ENCODE peak calls at places on chromosomes 16 and 17, in six cellular contexts. Y, F, G, O, T and D are unnamed samples.

GRCh38 chr17:46742539-46743270 is 75.8 kb downstream of the WNT3 start:
- DNase-seq in Y (no peak), F (no peak), G (peak; percentile 84), O (no peak), T (peak; percentile 88), D (no peak)

GRCh38 chr17:2708585-2709172 is 2.9 kb downstream of the CLUH start:
- DNase-seq in Y (no peak), F (no peak), G (no peak), O (no peak), T (no peak), D (no peak)

GRCh38 chr17:44911133-44912001 is 3.9 kb downstream of the GFAP start:
- DNase-seq in Y (no peak), T (peak; percentile 84), G (peak; percentile 87), F (peak; percentile 73), O (peak; percentile 72), D (peak; percentile 88)

GRCh38 chr17:42340691-42341127 is 47.5 kb downstream of the STAT3 start:
- DNase-seq in O (no peak), Y (no peak), T (no peak), G (no peak), F (no peak), D (no peak)

GRCh38 chr17:9298776-9299295 is 276.8 kb downstream of the STX8 start:
- DNase-seq in T (no peak), F (no peak), G (no peak), Y (no peak), O (no peak), D (no peak)

GRCh38 chr16:87780385-87780989 is 14.7 kb upstream of the KLHDC4 start:
- DNase-seq in F (peak; percentile 34), O (peak; percentile 49), G (no peak), T (peak; percentile 67), Y (no peak), D (peak; percentile 69)

GRCh38 chr16:90044111-90044551 is 24.9 kb upstream of the DBNDD1 start:
- DNase-seq in Y (no peak), O (peak; percentile 74), G (peak; percentile 54), T (peak; percentile 41), F (peak; percentile 59), D (peak; percentile 72)

GRCh38 chr17:47277921-47278320 is 24.3 kb downstream of the ITGB3 start:
- DNase-seq in F (no peak), Y (no peak), G (no peak), O (no peak), T (no peak), D (no peak)

GRCh38 chr17:66814570-66814969 is 20.3 kb upstream of the CACNG5 start:
- DNase-seq in Y (no peak), T (no peak), G (no peak), O (no peak), F (no peak), D (no peak)

GRCh38 chr16:12750554-12750918 is 53.2 kb downstream of the CPPED1 start:
- DNase-seq in Y (no peak), O (no peak), F (no peak), T (no peak), G (no peak), D (no peak)

GRCh38 chr16:28313587-28313986 is 21.3 kb downstream of the SBK1 start:
- DNase-seq in F (no peak), G (no peak), O (no peak), T (no peak), Y (no peak), D (no peak)

GRCh38 chr16:68370921-68371651 is 60.3 kb downstream of the PRMT7 start:
- DNase-seq in G (no peak), F (no peak), Y (no peak), O (no peak), T (no peak), D (peak; percentile 82)

GRCh38 chr16:63287411-63287810 is 1251.2 kb upstream of the CDH8 start:
- DNase-seq in O (no peak), Y (no peak), G (no peak), F (no peak), T (no peak), D (no peak)

GRCh38 chr16:75860654-75861053 is 134.4 kb upstream of the CPHXL start:
- DNase-seq in O (no peak), T (peak; percentile 3), G (no peak), Y (no peak), F (no peak), D (no peak)

GRCh38 chr17:4968916-4969550 is 1.4 kb upstream of the SPAG7 start:
- DNase-seq in G (peak; percentile 49), F (no peak), Y (no peak), O (no peak), T (peak; percentile 45), D (no peak)

GRCh38 chr17:68514809-68515208 is 2.6 kb downstream of the PRKAR1A start:
- DNase-seq in F (no peak), Y (no peak), T (no peak), G (peak; percentile 20), O (no peak), D (no peak)

GRCh38 chr16:87918314-87918713 is 18.0 kb downstream of the CA5A start:
- DNase-seq in F (no peak), T (no peak), O (no peak), G (no peak), Y (no peak), D (no peak)

GRCh38 chr17:70313031-70313430 is 143.7 kb downstream of the KCNJ2 start:
- DNase-seq in Y (no peak), T (no peak), G (no peak), O (no peak), F (no peak), D (no peak)

GRCh38 chr16:73912850-73913249 is 383.8 kb upstream of the PSMD7 start:
- DNase-seq in T (no peak), G (no peak), O (no peak), Y (no peak), F (no peak), D (no peak)

GRCh38 chr17:40310882-40311391 is 2.0 kb downstream of the RARA start:
- DNase-seq in F (no peak), T (no peak), G (no peak), Y (no peak), O (no peak), D (no peak)
- TF ChIP-seq EP300 in F (no peak), T (no peak), G (no peak), Y (no peak), O (no peak), D (no peak)

DNA sequence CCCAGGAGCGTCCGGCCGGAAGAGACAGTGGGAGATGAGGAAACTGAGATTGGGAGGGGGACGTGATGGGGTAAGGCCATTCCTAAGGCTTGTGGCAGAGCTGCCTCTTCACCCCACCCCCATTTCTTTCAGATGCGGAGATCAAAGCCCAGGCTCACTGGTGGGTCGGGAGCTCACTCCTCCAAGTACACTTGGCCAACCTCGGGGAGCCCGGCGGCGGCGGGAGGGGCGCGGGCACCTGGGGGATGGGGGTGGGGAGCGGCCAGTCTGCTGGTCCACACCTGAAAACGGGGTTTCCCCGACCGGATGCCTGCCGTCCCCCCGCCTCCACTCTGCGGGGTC is 17.7 kb upstream of the CBX8 start:
- DNase-seq in F (no peak), O (peak; percentile 9), Y (no peak), T (no peak), G (no peak), D (no peak)
- H3K4me3 ChIP-seq in F (peak overlapping the region; percentile 33), O (no peak overlapping the region), Y (no peak overlapping the region), T (no peak overlapping the region), G (no peak overlapping the region), D (peak overlapping the region; percentile 36)

GRCh38 chr16:11121909-11122692 is 133.9 kb downstream of the SOCS1 start:
- DNase-seq in O (no peak), G (no peak), Y (no peak), T (no peak), F (no peak), D (no peak)
- TF ChIP-seq EP300 in O (no peak), G (no peak), Y (no peak), T (no peak), F (no peak), D (no peak)

GRCh38 chr16:56639045-56639444 is 579 bp downstream of the MT1A start:
- DNase-seq in T (no peak), Y (no peak), F (no peak), O (no peak), G (no peak), D (no peak)
- H3K4me3 ChIP-seq in T (no peak overlapping the region), Y (no peak overlapping the region), F (no peak overlapping the region), O (no peak overlapping the region), G (peak overlapping the region; percentile 43), D (no peak overlapping the region)

GRCh38 chr16:85422374-85423185 is 190.5 kb upstream of the GSE1 start:
- DNase-seq in O (peak; percentile 85), Y (no peak), T (peak; percentile 45), G (peak; percentile 65), F (peak; percentile 95), D (peak; percentile 90)
- TF ChIP-seq EP300 in O (no peak), Y (no peak), T (no peak), G (no peak), F (no peak), D (no peak)

DNA sequence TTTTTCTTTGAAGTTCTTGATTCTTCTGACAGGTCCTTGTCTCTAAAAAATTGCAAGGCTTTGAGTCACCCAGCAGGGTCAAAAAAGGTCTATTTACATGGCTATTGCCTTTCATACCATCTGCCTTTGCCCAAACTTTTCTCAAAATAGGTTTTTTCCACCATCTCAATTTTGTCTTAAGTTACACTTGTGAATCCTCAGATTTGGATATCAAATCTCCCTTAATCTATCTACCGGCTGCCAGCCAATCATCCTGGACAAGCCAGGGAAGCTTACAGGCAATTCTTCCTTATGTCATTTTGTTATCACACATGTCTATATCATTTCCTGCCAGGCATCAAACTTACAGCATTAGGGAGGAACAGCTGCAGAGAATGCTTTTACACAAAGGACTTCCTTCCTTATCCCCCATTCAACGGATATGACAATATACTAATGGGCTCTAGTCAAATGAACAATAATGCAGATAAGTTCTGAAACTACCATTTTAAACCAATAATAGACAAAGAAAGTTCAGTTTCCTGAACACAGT is 104.1 kb upstream of the CORO6 start:
- DNase-seq in T (peak; percentile 79), G (peak; percentile 43), F (no peak), O (no peak), Y (peak; percentile 31), D (no peak)
- H3K4me3 ChIP-seq in T (no peak overlapping the region), G (no peak overlapping the region), F (no peak overlapping the region), O (no peak overlapping the region), Y (no peak overlapping the region), D (no peak overlapping the region)